ENCODE peak calls at places on chromosomes 2 and 18, in four cellular contexts. S is fibroblast of pulmonary artery, V is cardiac septum, M is kidney tubule cell. R is an unnamed sample.

GRCh38 chr2:50491541-50492114 is 540.3 kb downstream of the NRXN1 start:
- DNase-seq in S (peak; percentile 58), V (no peak), M (peak; percentile 37), R (peak; percentile 27)

GRCh38 chr2:61045999-61046398 is 19.7 kb upstream of the SANBR start:
- DNase-seq in S (peak; percentile 29), V (no peak), M (no peak), R (peak; percentile 55)

GRCh38 chr2:53473236-53473635 is 294.4 kb upstream of the CHAC2 start:
- DNase-seq in S (peak; percentile 4), V (no peak), M (no peak), R (peak; percentile 7)

GRCh38 chr2:2904721-2905340 is 472.8 kb downstream of the EIPR1 start:
- DNase-seq in S (no peak), V (no peak), M (no peak), R (no peak)

GRCh38 chr2:109148991-109149645 is 20.1 kb downstream of the SH3RF3 start:
- DNase-seq in S (no peak), V (no peak), M (no peak), R (no peak)

GRCh38 chr2:133791191-133791590 is 222.9 kb upstream of the NCKAP5 start:
- DNase-seq in S (peak; percentile 58), V (no peak), M (peak; percentile 85), R (peak; percentile 17)

GRCh38 chr2:175930504-175930903 is 71.6 kb downstream of the LNPK start:
- DNase-seq in S (peak; percentile 29), V (no peak), M (no peak), R (peak; percentile 55)

GRCh38 chr2:100959225-100959880 is 42.7 kb upstream of the RPL31 start:
- DNase-seq in S (peak; percentile 13), V (no peak), M (peak; percentile 64), R (peak; percentile 75)

GRCh38 chr2:164697688-164698290 is 76.5 kb upstream of the GRB14 start:
- DNase-seq in S (peak; percentile 22), V (no peak), M (peak; percentile 37), R (no peak)

GRCh38 chr2:138997849-138998517 is 217.8 kb upstream of the NXPH2 start:
- DNase-seq in S (no peak), V (no peak), M (peak; percentile 94), R (peak; percentile 4)

GRCh38 chr18:50447952-50448351 is 73.1 kb downstream of the SKA1 start:
- DNase-seq in S (no peak), V (no peak), M (no peak), R (no peak)

GRCh38 chr2:12317286-12317685 is 399.4 kb upstream of the TRIB2 start:
- DNase-seq in S (no peak), V (no peak), M (no peak), R (no peak)

GRCh38 chr2:127857494-127857818 is 499 bp downstream of the POLR2D start:
- DNase-seq in S (no peak), V (no peak), M (peak; percentile 27), R (no peak)

GRCh38 chr2:119751706-119752105 is 8.0 kb upstream of the PTPN4 start:
- DNase-seq in S (no peak), V (no peak), M (no peak), R (no peak)

GRCh38 chr2:29238497-29238896 is 123.3 kb downstream of the CLIP4 start:
- DNase-seq in S (peak; percentile 45), V (no peak), M (peak; percentile 43), R (peak; percentile 31)

GRCh38 chr18:79484661-79485621 is 89.2 kb downstream of the NFATC1 start:
- DNase-seq in S (peak; percentile 98), V (peak; percentile 73), M (peak; percentile 90), R (peak; percentile 89)

GRCh38 chr2:127957240-127957639 is 70.6 kb downstream of the SAP130 start:
- DNase-seq in S (no peak), V (no peak), M (no peak), R (no peak)

GRCh38 chr2:45758018-45758417 is 106.5 kb downstream of the PRKCE start:
- DNase-seq in S (no peak), V (no peak), M (no peak), R (no peak)

GRCh38 chr2:229141626-229142025 is 129.5 kb downstream of the PID1 start:
- DNase-seq in S (peak; percentile 63), V (no peak), M (peak; percentile 6), R (peak; percentile 64)

GRCh38 chr2:32925283-32925682 is 21.5 kb upstream of the LTBP1 start:
- DNase-seq in S (no peak), V (no peak), M (no peak), R (no peak)

GRCh38 chr2:85714841-85715240 is 20.7 kb downstream of the GNLY start:
- DNase-seq in S (no peak), V (no peak), M (no peak), R (no peak)

R was measured in amniotic epithelial cell.